ENCODE peak calls at places on chromosomes 12 and 14, in eight cellular contexts. Z is central memory CD4-positive, alpha-beta T cell; L is stimulated activated CD4-positive, alpha-beta T cell treated with anti-CD3 and anti-CD28 coated beads, Interleukin-15, amount 100 ng/mL, for 1 hour; M is epithelial cell of esophagus; W is body of pancreas; N is GM06990; Y is left ventricle myocardium inferior; I is GM13977. K is an unnamed sample.

GRCh38 chr12:127810026-127810425 is 456.9 kb upstream of the TMEM132C start:
- DNase-seq in I (no peak), N (no peak), Z (no peak), W (no peak), L (no peak), Y (no peak), M (peak), K (no peak)

GRCh38 chr14:68663385-68664076 is 129.3 kb downstream of the ZFP36L1 start:
- DNase-seq in L (no peak), I (peak), N (peak), Y (no peak), Z (no peak), M (no peak), W (no peak), K (peak)

GRCh38 chr12:92403210-92404175 is 257.8 kb upstream of the BTG1 start:
- DNase-seq in N (peak), Y (no peak), W (no peak), Z (peak), L (no peak), M (no peak), I (peak), K (no peak)

GRCh38 chr14:20627337-20628032 is 14.0 kb downstream of the OR6S1 start:
- DNase-seq in M (peak), Z (no peak), I (no peak), W (no peak), N (no peak), Y (no peak), L (no peak), K (no peak)

GRCh38 chr14:39023939-39024871 is 78.8 kb downstream of the SEC23A start:
- DNase-seq in I (no peak), Z (no peak), W (no peak), M (no peak), N (no peak), Y (no peak), L (no peak), K (no peak)

GRCh38 chr12:82627799-82628198 is 58.9 kb upstream of the TMTC2 start:
- DNase-seq in Z (no peak), I (peak), W (no peak), N (no peak), Y (no peak), M (peak), L (no peak), K (no peak)

GRCh38 chr12:114628199-114628598 is 55.8 kb downstream of the TBX3 start:
- DNase-seq in W (no peak), Z (no peak), M (peak), L (no peak), I (no peak), N (no peak), Y (no peak), K (no peak)

GRCh38 chr12:48451372-48451771 is 21.0 kb upstream of the ANP32D start:
- DNase-seq in M (no peak), L (no peak), Z (no peak), W (no peak), I (no peak), Y (no peak), N (no peak), K (no peak)

GRCh38 chr12:509494-509893 is 49.8 kb downstream of the B4GALNT3 start:
- DNase-seq in N (no peak), I (no peak), L (no peak), Z (no peak), Y (no peak), M (peak), W (no peak), K (peak)

GRCh38 chr12:5511644-5512584 is 80.0 kb downstream of the NTF3 start:
- DNase-seq in Z (no peak), N (peak), M (no peak), L (no peak), W (no peak), Y (peak), I (peak), K (no peak)

GRCh38 chr14:90483551-90483950 is 86.7 kb downstream of the CALM1 start:
- DNase-seq in Y (no peak), M (peak), L (no peak), W (peak), N (no peak), Z (peak), I (peak), K (no peak)

GRCh38 chr14:68104518-68104917 is 284.9 kb downstream of the RAD51B start:
- DNase-seq in I (no peak), M (peak), L (no peak), Y (no peak), Z (no peak), N (no peak), W (no peak), K (peak)

GRCh38 chr14:34081576-34082136 is 130.8 kb upstream of the EGLN3 start:
- DNase-seq in I (no peak), M (peak), N (no peak), L (no peak), Z (no peak), Y (no peak), W (peak), K (no peak)

GRCh38 chr12:12505544-12506501 is 56.8 kb downstream of the DUSP16 start:
- DNase-seq in W (no peak), M (no peak), L (no peak), Y (no peak), N (peak), Z (no peak), I (peak), K (peak)

GRCh38 chr12:107133462-107133861 is 40.1 kb upstream of the CRY1 start:
- DNase-seq in M (no peak), N (no peak), L (no peak), W (no peak), I (no peak), Y (no peak), Z (no peak), K (no peak)

GRCh38 chr12:51334774-51335173 is 10.8 kb upstream of the BIN2 start:
- DNase-seq in W (no peak), I (no peak), N (no peak), L (no peak), Z (no peak), M (peak), Y (no peak), K (no peak)

GRCh38 chr14:54117924-54118323 is 161.3 kb upstream of the BMP4 start:
- DNase-seq in Z (no peak), N (no peak), M (no peak), L (no peak), Y (no peak), I (no peak), W (no peak), K (no peak)

GRCh38 chr14:49303952-49304516 is 282.1 kb downstream of the RPS29 start:
- DNase-seq in I (no peak), Z (no peak), N (no peak), W (no peak), L (no peak), M (peak), Y (no peak), K (peak)

GRCh38 chr12:5003025-5003666 is 40.5 kb upstream of the KCNA5 start:
- DNase-seq in Y (peak), L (peak), M (peak), N (peak), I (peak), Z (no peak), W (peak), K (peak)

GRCh38 chr12:607541-608001 is 55.7 kb downstream of the NINJ2 start:
- DNase-seq in M (peak), Y (peak), W (peak), L (no peak), Z (no peak), N (no peak), I (no peak), K (no peak)